ENCODE peak calls at places on chromosomes 13 and 19, in four cellular contexts. C is H1, G is GM12878, H is SK-N-SH. U is an unnamed sample.

GRCh38 chr13:99354371-99354951 is 47.3 kb upstream of the GPR183 start:
- DNase-seq in G (peak), C (peak), H (no peak), U (no peak)

GRCh38 chr13:25659091-25659502 is 287.3 kb downstream of the ATP8A2 start:
- DNase-seq in G (no peak), H (no peak), C (no peak), U (no peak)

GRCh38 chr19:3983936-3984583 is 1.2 kb downstream of the EEF2 start:
- DNase-seq in C (peak), G (no peak), H (peak), U (no peak)

GRCh38 chr19:35462476-35462953 is 14.5 kb downstream of the FFAR2 start:
- DNase-seq in H (no peak), G (peak), C (no peak), U (no peak)

GRCh38 chr13:33543631-33544030 is 258.1 kb upstream of the STARD13 start:
- DNase-seq in G (no peak), H (no peak), C (no peak), U (no peak)

GRCh38 chr13:31046711-31047279 is 114.3 kb downstream of the TEX26 start:
- DNase-seq in C (no peak), G (no peak), H (peak), U (no peak)

GRCh38 chr13:111474136-111475002 is 153.9 kb downstream of the TEX29 start:
- DNase-seq in C (peak), G (no peak), H (peak), U (peak)

GRCh38 chr19:56637976-56638555 is 4.9 kb upstream of the SMIM17 start:
- DNase-seq in H (no peak), C (peak), G (no peak), U (peak)

GRCh38 chr19:51020988-51021651 is 1.6 kb upstream of the KLK10 start:
- DNase-seq in G (no peak), C (no peak), H (peak), U (peak)

GRCh38 chr19:55446060-55446459 is 3.0 kb upstream of the SHISA7 start:
- DNase-seq in C (no peak), G (no peak), H (no peak), U (peak)

GRCh38 chr13:102401755-102402154 is at the start of gene FGF14:
- DNase-seq in H (peak), C (no peak), G (no peak), U (no peak)

GRCh38 chr13:102402292-102402691 is 444 bp upstream of the FGF14 start:
- DNase-seq in C (peak), H (peak), G (no peak), U (no peak)

GRCh38 chr13:102400619-102401125 is 1.2 kb downstream of the FGF14 start:
- DNase-seq in G (no peak), H (peak), C (no peak), U (no peak)

GRCh38 chr13:102399791-102400618 is 1.8 kb downstream of the FGF14 start:
- DNase-seq in G (no peak), C (peak), H (peak), U (no peak)

DNA sequence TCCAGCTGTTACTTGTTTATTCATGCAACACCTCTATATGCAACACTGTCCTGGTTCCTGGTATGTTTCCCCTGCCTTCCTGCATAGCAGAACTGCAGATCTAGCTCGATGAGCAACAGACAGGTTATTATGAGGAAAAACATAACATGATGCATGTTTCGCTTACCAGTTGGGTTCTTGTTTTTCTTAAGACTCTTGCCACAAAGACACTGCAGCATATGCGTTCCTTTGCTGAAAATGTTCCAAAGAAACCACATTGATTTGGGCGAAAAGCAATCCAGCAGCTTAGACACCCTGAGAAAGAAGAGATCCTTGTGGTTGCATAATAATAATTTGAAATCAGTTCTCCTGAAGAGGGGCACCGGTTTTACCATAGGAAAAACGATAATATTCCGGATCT is 543 bp downstream of the FGF14 start:
- DNase-seq in G (no peak), C (no peak), H (peak), U (no peak)
- TF ChIP-seq TCF12 in G (no peak), C (no peak), H (no peak), U (no peak)

DNA sequence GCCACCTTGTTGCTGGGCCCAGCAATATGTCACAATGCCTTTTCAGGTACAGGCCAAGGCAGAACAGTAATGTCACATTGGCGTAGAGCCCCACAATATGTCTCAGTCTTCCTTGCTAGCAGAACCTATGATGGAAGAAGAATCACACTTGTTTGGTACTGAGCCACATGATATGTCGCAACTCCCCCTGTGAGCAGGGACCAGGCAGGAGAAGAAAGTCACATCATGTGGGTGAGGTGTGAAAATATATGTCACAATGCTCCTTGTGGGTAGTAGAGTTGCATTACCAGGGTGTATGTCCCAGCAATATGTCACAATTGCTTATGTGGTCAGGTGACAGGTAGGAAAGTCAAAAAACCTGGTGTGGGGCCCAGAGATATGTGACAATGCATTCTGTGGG is 7.1 kb upstream of the ZNF91 start:
- DNase-seq in G (no peak), H (no peak), C (no peak), U (no peak)
- TF ChIP-seq TCF12 in G (no peak), H (no peak), C (no peak), U (no peak)

GRCh38 chr19:42010245-42011126 is 16.5 kb upstream of the ATP1A3 start:
- DNase-seq in C (no peak), G (no peak), H (no peak), U (no peak)
- TF ChIP-seq TCF12 in C (no peak), G (no peak), H (no peak), U (no peak)

DNA sequence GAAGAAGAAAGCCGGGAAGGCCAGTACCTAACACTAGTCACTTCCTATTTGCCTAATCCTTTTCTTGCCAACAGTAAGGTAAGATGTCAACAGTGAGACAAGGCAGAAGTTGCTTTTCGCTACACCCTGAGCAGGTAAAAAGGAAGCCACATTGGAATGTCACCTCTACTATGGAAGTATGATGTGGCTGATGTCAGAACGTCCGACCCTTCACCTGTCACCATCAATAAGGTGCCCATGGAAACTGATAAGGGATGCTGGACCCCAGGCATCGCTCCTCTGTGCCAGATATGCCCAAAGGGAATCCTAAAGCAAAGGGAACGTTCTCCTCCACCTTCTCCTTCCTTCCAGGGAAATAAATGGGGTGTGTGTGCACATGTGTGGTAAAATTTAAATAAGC is 34.3 kb downstream of the COL4A1 start:
- DNase-seq in H (no peak), C (no peak), G (no peak), U (no peak)
- TF ChIP-seq TCF12 in H (no peak), C (no peak), G (no peak), U (no peak)

GRCh38 chr13:48234652-48235099 is 1.7 kb downstream of the ITM2B start:
- DNase-seq in G (no peak), H (no peak), C (no peak), U (no peak)
- TF ChIP-seq TCF12 in G (no peak), H (no peak), C (no peak), U (no peak)

GRCh38 chr19:12864143-12864542 is 17.1 kb downstream of the DNASE2 start:
- DNase-seq in C (no peak), H (no peak), G (no peak), U (no peak)

GRCh38 chr19:12864721-12865715 is 16.2 kb downstream of the DNASE2 start:
- DNase-seq in C (no peak), G (no peak), H (no peak), U (peak)

GRCh38 chr19:12858041-12858928 is 20.0 kb downstream of the MAST1 start:
- DNase-seq in H (no peak), C (no peak), G (no peak), U (no peak)

GRCh38 chr19:12856684-12857083 is 18.4 kb downstream of the MAST1 start:
- DNase-seq in C (no peak), H (no peak), G (no peak), U (no peak)

GRCh38 chr19:12859546-12859945 is 21.2 kb downstream of the MAST1 start:
- DNase-seq in H (no peak), G (no peak), C (no peak), U (no peak)
- TF ChIP-seq TCF12 in H (no peak), G (no peak), C (no peak), U (no peak)